ENCODE peak calls at places on chromosomes 6 and 20, in six cellular contexts. G is GM12892; F is ELR; W is stimulated activated CD4-positive, alpha-beta T cell treated with anti-CD3 and anti-CD28 coated beads, Interleukin-15, amount 100 ng/mL, for 1 hour; L is glomerular endothelial cell; H is foreskin fibroblast. E is an unnamed sample.

GRCh38 chr6:32973144-32973854 is 4.9 kb downstream of the BRD2 start:
- DNase-seq in L (no peak), G (no peak), W (no peak), H (peak), F (peak), E (no peak)

GRCh38 chr20:60559462-60559861 is 601.2 kb downstream of the CDH26 start:
- DNase-seq in G (no peak), H (no peak), L (no peak), F (no peak), W (no peak), E (peak)

GRCh38 chr6:139590206-139590605 is 215.8 kb upstream of the CITED2 start:
- DNase-seq in G (no peak), F (no peak), H (no peak), W (no peak), L (no peak), E (no peak)

GRCh38 chr6:40536442-40536841 is 50.7 kb downstream of the LRFN2 start:
- DNase-seq in F (peak), H (no peak), L (no peak), W (no peak), G (no peak), E (peak)

GRCh38 chr20:35248641-35249475 is 22.4 kb downstream of the MMP24 start:
- DNase-seq in L (no peak), H (no peak), F (no peak), G (no peak), W (no peak), E (peak)

GRCh38 chr6:143691155-143691554 is 13.4 kb downstream of the PHACTR2 start:
- DNase-seq in W (no peak), L (no peak), F (no peak), G (no peak), H (no peak), E (no peak)

GRCh38 chr6:34157236-34157830 is 11.4 kb upstream of the GRM4 start:
- DNase-seq in G (no peak), W (no peak), F (no peak), L (no peak), H (no peak), E (no peak)

GRCh38 chr6:40436685-40437604 is 150.2 kb downstream of the LRFN2 start:
- DNase-seq in W (no peak), G (no peak), L (no peak), H (no peak), F (peak), E (no peak)

GRCh38 chr6:29739136-29739881 is 16.1 kb downstream of the HLA-F start:
- DNase-seq in H (no peak), G (no peak), L (no peak), W (no peak), F (no peak), E (no peak)

GRCh38 chr6:52839124-52840055 is 1.2 kb downstream of the GSTA5 start:
- DNase-seq in W (no peak), G (peak), F (peak), L (peak), H (peak), E (peak)

GRCh38 chr20:34744340-34744739 is 40.2 kb downstream of the TP53INP2 start:
- DNase-seq in W (no peak), H (no peak), L (no peak), G (no peak), F (no peak), E (no peak)

GRCh38 chr6:107418118-107418517 is 41.2 kb downstream of the PDSS2 start:
- DNase-seq in L (peak), H (peak), W (no peak), G (no peak), F (peak), E (peak)

GRCh38 chr6:41371992-41372525 is 36.7 kb downstream of the NCR2 start:
- DNase-seq in W (no peak), G (no peak), H (peak), F (no peak), L (no peak), E (peak)

GRCh38 chr20:18822832-18823231 is 9.2 kb downstream of the SCP2D1 start:
- DNase-seq in G (no peak), L (no peak), W (no peak), H (no peak), F (no peak), E (no peak)

GRCh38 chr20:62533591-62534495 is 58.0 kb upstream of the GATA5 start:
- DNase-seq in H (no peak), W (no peak), F (no peak), G (no peak), L (no peak), E (no peak)

GRCh38 chr6:73264446-73264845 is 1.4 kb upstream of the KHDC1 start:
- DNase-seq in W (no peak), H (no peak), G (no peak), L (no peak), F (peak), E (no peak)

GRCh38 chr20:38871560-38871953 is 54.7 kb upstream of the FAM83D start:
- DNase-seq in G (no peak), L (no peak), W (no peak), H (no peak), F (no peak), E (no peak)

GRCh38 chr6:95228636-95229035 is 348.7 kb upstream of the MANEA start:
- DNase-seq in H (no peak), G (no peak), W (no peak), L (no peak), F (no peak), E (no peak)

GRCh38 chr6:94733066-94733465 is 844.3 kb upstream of the MANEA start:
- DNase-seq in F (no peak), G (no peak), H (no peak), L (no peak), W (no peak), E (no peak)

GRCh38 chr6:96015321-96015790 is 418 bp upstream of the FUT9 start:
- DNase-seq in G (no peak), H (no peak), L (no peak), W (no peak), F (no peak), E (no peak)

GRCh38 chr6:56311525-56311924 is 64.1 kb upstream of the COL21A1 start:
- DNase-seq in H (no peak), L (no peak), G (no peak), F (no peak), W (no peak), E (no peak)

GRCh38 chr20:44392776-44393607 is 37.5 kb downstream of the HNF4A start:
- DNase-seq in H (no peak), G (no peak), L (no peak), F (no peak), W (no peak), E (no peak)

GRCh38 chr6:81818778-81819491 is 66.5 kb upstream of the TENT5A start:
- DNase-seq in G (no peak), L (no peak), W (no peak), F (no peak), H (peak), E (no peak)

GRCh38 chr6:96844530-96844929 is 7.3 kb upstream of the GPR63 start:
- DNase-seq in L (no peak), H (no peak), F (no peak), W (no peak), G (no peak), E (no peak)

GRCh38 chr6:19866900-19867627 is 29.9 kb downstream of the ID4 start:
- DNase-seq in H (peak), L (no peak), G (no peak), F (peak), W (no peak), E (no peak)

GRCh38 chr20:48760403-48760889 is 67.4 kb downstream of the PREX1 start:
- DNase-seq in W (peak), F (peak), L (peak), H (peak), G (peak), E (no peak)

GRCh38 chr6:127582777-127583462 is 5.9 kb downstream of the C6orf58 start:
- DNase-seq in G (no peak), H (peak), W (no peak), F (peak), L (peak), E (no peak)

GRCh38 chr6:123208111-123208510 is 212.1 kb downstream of the CLVS2 start:
- DNase-seq in L (no peak), W (no peak), G (no peak), H (no peak), F (no peak), E (no peak)

GRCh38 chr6:119848706-119849105 is 499.1 kb upstream of the MAN1A1 start:
- DNase-seq in H (no peak), W (no peak), F (no peak), G (no peak), L (no peak), E (no peak)

GRCh38 chr6:26445934-26446667 is 5.8 kb downstream of the BTN3A3 start:
- DNase-seq in G (peak), H (no peak), F (peak), W (no peak), L (no peak), E (no peak)

GRCh38 chr6:133983099-133983939 is 30.3 kb downstream of the TBPL1 start:
- DNase-seq in G (no peak), L (no peak), H (peak), F (peak), W (peak), E (peak)

GRCh38 chr20:53738945-53739798 is 145.5 kb upstream of the ZNF217 start:
- DNase-seq in W (no peak), F (peak), G (no peak), L (no peak), H (no peak), E (no peak)

GRCh38 chr6:103715269-103715668 is 1144.5 kb downstream of the HACE1 start:
- DNase-seq in F (no peak), W (no peak), L (no peak), H (no peak), G (no peak), E (no peak)

GRCh38 chr6:36779227-36779626 is 60.0 kb downstream of the CPNE5 start:
- DNase-seq in G (no peak), W (no peak), H (no peak), F (no peak), L (no peak), E (no peak)

GRCh38 chr6:121463087-121463486 is 27.6 kb downstream of the GJA1 start:
- DNase-seq in G (no peak), L (no peak), F (no peak), W (no peak), H (no peak), E (no peak)

E was measured in iPS-NIHi11.